ENCODE peak calls at places on chromosomes 12 and 14, in seven cellular contexts. D is pancreas, L is colonic mucosa, G is fibroblast of pulmonary artery, N is heart left ventricle, S is ovary, O is HFF-Myc. U is an unnamed sample.

GRCh38 chr14:74945852-74946658 is 9.3 kb downstream of the PGF start:
- DNase-seq in D (peak), L (peak), G (peak), N (peak), S (peak), O (no peak), U (peak)

GRCh38 chr12:154058-154457 is 59.9 kb downstream of the SLC6A12 start:
- DNase-seq in D (no peak), L (no peak), G (no peak), N (no peak), S (no peak), O (no peak), U (no peak)

GRCh38 chr14:69610859-69611263 is 535 bp upstream of the SUSD6 start:
- DNase-seq in D (peak), L (no peak), G (peak), N (no peak), S (no peak), O (no peak), U (peak)

GRCh38 chr14:21097616-21098133 is 780 bp downstream of the ZNF219 start:
- DNase-seq in D (no peak), L (peak), G (no peak), N (no peak), S (peak), O (no peak), U (no peak)

GRCh38 chr12:52352951-52353350 is 14.3 kb downstream of the KRT85 start:
- DNase-seq in D (no peak), L (no peak), G (no peak), N (no peak), S (no peak), O (no peak), U (no peak)

GRCh38 chr12:132392389-132393244 is 63.2 kb upstream of the GALNT9 start:
- DNase-seq in D (no peak), L (no peak), G (no peak), N (no peak), S (no peak), O (no peak), U (no peak)

GRCh38 chr12:121939190-121939589 is 20.8 kb downstream of the CFAP251 start:
- DNase-seq in D (no peak), L (no peak), G (no peak), N (no peak), S (no peak), O (no peak), U (no peak)

GRCh38 chr12:1791104-1791927 is 29.0 kb upstream of the LRTM2 start:
- DNase-seq in D (peak), L (peak), G (peak), N (peak), S (no peak), O (peak), U (peak)

GRCh38 chr14:62097072-62097471 is 334.9 kb downstream of the SNAPC1 start:
- DNase-seq in D (no peak), L (no peak), G (no peak), N (no peak), S (no peak), O (no peak), U (no peak)

GRCh38 chr14:54867011-54867410 is 35.6 kb downstream of the GCH1 start:
- DNase-seq in D (no peak), L (no peak), G (peak), N (no peak), S (no peak), O (no peak), U (peak)

GRCh38 chr12:80707830-80708534 is 548 bp downstream of the MYF6 start:
- DNase-seq in D (no peak), L (no peak), G (no peak), N (no peak), S (no peak), O (no peak), U (no peak)

GRCh38 chr12:126937431-126937830 is 1329.5 kb upstream of the TMEM132C start:
- DNase-seq in D (no peak), L (no peak), G (no peak), N (no peak), S (no peak), O (no peak), U (no peak)

GRCh38 chr12:46717159-46717558 is 108.6 kb downstream of the SLC38A4 start:
- DNase-seq in D (no peak), L (no peak), G (no peak), N (no peak), S (no peak), O (no peak), U (no peak)

GRCh38 chr14:20690848-20691640 is 2.5 kb downstream of the ANG start:
- DNase-seq in D (peak), L (peak), G (peak), N (peak), S (no peak), O (peak), U (peak)

GRCh38 chr12:97556201-97556824 is 93.7 kb downstream of the RMST start:
- DNase-seq in D (no peak), L (no peak), G (peak), N (peak), S (no peak), O (no peak), U (peak)

GRCh38 chr12:47107926-47108325 is 28.2 kb upstream of the AMIGO2 start:
- DNase-seq in D (no peak), L (no peak), G (no peak), N (no peak), S (no peak), O (no peak), U (no peak)

GRCh38 chr12:46358791-46359666 is 13.5 kb downstream of the SLC38A2 start:
- DNase-seq in D (no peak), L (no peak), G (peak), N (no peak), S (no peak), O (no peak), U (peak)

GRCh38 chr12:42468853-42469252 is 120.7 kb downstream of the PRICKLE1 start:
- DNase-seq in D (no peak), L (no peak), G (no peak), N (no peak), S (no peak), O (no peak), U (peak)

GRCh38 chr14:39666386-39666785 is 234.2 kb upstream of the FBXO33 start:
- DNase-seq in D (no peak), L (no peak), G (no peak), N (no peak), S (no peak), O (no peak), U (no peak)

GRCh38 chr14:62655161-62655560 is 390.1 kb downstream of the KCNH5 start:
- DNase-seq in D (no peak), L (no peak), G (peak), N (no peak), S (no peak), O (no peak), U (no peak)

GRCh38 chr14:98501335-98501734 is 770.7 kb downstream of the BCL11B start:
- DNase-seq in D (no peak), L (no peak), G (no peak), N (no peak), S (no peak), O (no peak), U (no peak)

GRCh38 chr14:85250369-85250768 is 279.6 kb upstream of the FLRT2 start:
- DNase-seq in D (peak), L (no peak), G (no peak), N (no peak), S (no peak), O (no peak), U (peak)

GRCh38 chr12:76984566-76984965 is 80.8 kb downstream of the E2F7 start:
- DNase-seq in D (no peak), L (no peak), G (no peak), N (no peak), S (no peak), O (no peak), U (no peak)

GRCh38 chr12:122499991-122500684 is 594 bp downstream of the ZCCHC8 start:
- DNase-seq in D (peak), L (peak), G (peak), N (peak), S (peak), O (no peak), U (peak)

GRCh38 chr14:61997146-61997545 is 234.9 kb downstream of the SNAPC1 start:
- DNase-seq in D (no peak), L (no peak), G (no peak), N (no peak), S (no peak), O (no peak), U (no peak)

GRCh38 chr14:67514203-67514607 is 18.9 kb upstream of the PLEKHH1 start:
- DNase-seq in D (peak), L (peak), G (no peak), N (no peak), S (peak), O (no peak), U (no peak)

GRCh38 chr12:64781374-64782029 is 22.3 kb upstream of the GNS start:
- DNase-seq in D (peak), L (peak), G (no peak), N (no peak), S (no peak), O (no peak), U (no peak)

GRCh38 chr12:79988368-79988767 is 53.5 kb upstream of the PPP1R12A start:
- DNase-seq in D (no peak), L (no peak), G (peak), N (no peak), S (no peak), O (no peak), U (peak)

GRCh38 chr12:121980211-121980891 is 41.3 kb upstream of the BCL7A start:
- DNase-seq in D (no peak), L (no peak), G (peak), N (no peak), S (no peak), O (no peak), U (peak)

GRCh38 chr14:25003537-25003936 is 46.4 kb downstream of the STXBP6 start:
- DNase-seq in D (no peak), L (no peak), G (peak), N (no peak), S (no peak), O (no peak), U (peak)

GRCh38 chr14:42113358-42114070 is 506.8 kb downstream of the LRFN5 start:
- DNase-seq in D (no peak), L (no peak), G (no peak), N (no peak), S (no peak), O (no peak), U (no peak)

GRCh38 chr12:45273717-45274271 is 57.9 kb downstream of the ANO6 start:
- DNase-seq in D (no peak), L (no peak), G (peak), N (no peak), S (no peak), O (peak), U (peak)

GRCh38 chr12:74889563-74890236 is 319.9 kb downstream of the KCNC2 start:
- DNase-seq in D (no peak), L (no peak), G (peak), N (no peak), S (no peak), O (peak), U (peak)

GRCh38 chr12:45730842-45731336 is 1.4 kb downstream of the ARID2 start:
- DNase-seq in D (no peak), L (peak), G (peak), N (no peak), S (peak), O (no peak), U (peak)

GRCh38 chr14:59186316-59186715 is 2.2 kb upstream of the DAAM1 start:
- DNase-seq in D (no peak), L (no peak), G (no peak), N (no peak), S (no peak), O (no peak), U (no peak)

GRCh38 chr12:110640275-110641025 is 26.5 kb downstream of the TCTN1 start:
- DNase-seq in D (no peak), L (no peak), G (no peak), N (peak), S (no peak), O (no peak), U (no peak)

GRCh38 chr14:20632831-20633771 is 8.4 kb downstream of the OR6S1 start:
- DNase-seq in D (peak), L (peak), G (peak), N (no peak), S (peak), O (peak), U (peak)

GRCh38 chr12:98424726-98425401 is 90.5 kb upstream of the TMPO start:
- DNase-seq in D (peak), L (peak), G (peak), N (peak), S (peak), O (peak), U (peak)

GRCh38 chr14:95155044-95155443 is 2.3 kb downstream of the DICER1 start:
- DNase-seq in D (no peak), L (no peak), G (no peak), N (no peak), S (no peak), O (no peak), U (no peak)

GRCh38 chr14:95157195-95157986 is at the start of gene DICER1:
- DNase-seq in D (peak), L (peak), G (peak), N (peak), S (peak), O (peak), U (peak)

GRCh38 chr14:95156153-95156764 is 1.1 kb downstream of the DICER1 start:
- DNase-seq in D (no peak), L (peak), G (peak), N (no peak), S (no peak), O (no peak), U (peak)

GRCh38 chr14:95156765-95157194 is 549 bp downstream of the DICER1 start:
- DNase-seq in D (peak), L (no peak), G (no peak), N (peak), S (peak), O (no peak), U (peak)

GRCh38 chr14:95157987-95158712 is 821 bp upstream of the DICER1 start:
- DNase-seq in D (no peak), L (no peak), G (no peak), N (no peak), S (no peak), O (no peak), U (no peak)
- TF ChIP-seq CTCF in D (no peak), L (no peak), G (no peak), N (no peak), S (no peak), O (no peak), U (no peak)

GRCh38 chr12:3202734-3203446 is 125.7 kb downstream of the TSPAN9 start:
- DNase-seq in D (peak), L (peak), G (peak), N (peak), S (peak), O (no peak), U (peak)

GRCh38 chr12:3200779-3201738 is 123.9 kb downstream of the TSPAN9 start:
- DNase-seq in D (no peak), L (no peak), G (no peak), N (no peak), S (no peak), O (no peak), U (peak)

GRCh38 chr12:3201741-3202500 is 124.7 kb downstream of the TSPAN9 start:
- DNase-seq in D (no peak), L (no peak), G (no peak), N (peak), S (no peak), O (no peak), U (no peak)

GRCh38 chr12:3199551-3200031 is 122.4 kb downstream of the TSPAN9 start:
- DNase-seq in D (no peak), L (no peak), G (peak), N (no peak), S (peak), O (no peak), U (peak)

GRCh38 chr12:3200032-3200617 is 122.9 kb downstream of the TSPAN9 start:
- DNase-seq in D (peak), L (peak), G (peak), N (peak), S (peak), O (no peak), U (peak)
- H3K4me3 ChIP-seq in D (peak), L (peak), G (peak), N (peak), S (peak), O (peak), U (peak)

DNA sequence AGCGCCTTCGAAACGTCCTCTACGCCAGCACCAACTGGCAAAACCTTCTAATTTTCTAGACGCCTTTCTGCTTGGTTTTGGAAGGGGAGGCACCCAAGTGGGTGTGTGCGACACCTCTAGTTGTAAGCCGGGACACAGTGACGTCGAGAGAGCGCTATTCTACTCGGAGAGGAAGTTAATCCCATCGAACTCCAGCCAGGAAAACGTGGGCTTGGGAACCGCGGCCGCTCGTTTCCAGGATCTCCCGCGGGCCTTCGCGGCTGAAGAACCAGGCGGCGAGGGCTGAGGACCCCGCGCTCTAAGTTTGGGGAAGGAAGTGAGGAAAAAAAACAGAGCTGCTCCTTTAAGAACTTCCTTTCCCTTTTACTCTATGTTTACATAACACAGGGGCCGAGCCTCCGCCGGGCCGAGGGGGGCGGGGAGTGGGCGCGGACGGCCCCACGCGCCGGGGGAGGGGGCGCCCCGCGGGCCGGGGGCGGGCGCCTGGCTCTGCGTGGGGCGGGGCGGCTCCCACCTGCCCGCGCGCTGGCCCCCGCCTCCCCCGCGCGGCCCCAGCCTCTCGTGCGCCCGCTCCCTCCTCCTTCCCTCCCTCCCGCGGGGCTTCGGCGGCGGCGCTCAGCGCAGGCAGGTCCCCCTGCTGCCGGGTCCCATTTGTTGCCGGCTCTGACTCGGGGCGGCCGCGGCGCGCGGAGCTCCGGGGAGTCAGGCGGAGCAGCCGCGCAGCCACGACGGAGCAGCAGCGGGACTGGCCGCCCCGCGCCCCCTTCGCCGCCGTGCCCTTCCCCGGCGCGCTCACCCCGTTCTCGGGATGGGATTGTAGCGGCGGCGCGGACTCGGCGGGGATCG is at the start of gene PELI2:
- DNase-seq in D (peak), L (peak), G (peak), N (peak), S (peak), O (no peak), U (peak)
- TF ChIP-seq CTCF in D (no peak), L (no peak), G (no peak), N (peak), S (no peak), O (no peak), U (peak)

GRCh38 chr12:120368789-120369475 is at the start of gene MSI1:
- DNase-seq in D (no peak), L (no peak), G (no peak), N (no peak), S (no peak), O (no peak), U (no peak)

GRCh38 chr12:120366341-120366705 is 2.6 kb downstream of the MSI1 start:
- DNase-seq in D (no peak), L (peak), G (no peak), N (no peak), S (no peak), O (no peak), U (no peak)

GRCh38 chr12:120367924-120368788 is 808 bp downstream of the MSI1 start:
- DNase-seq in D (no peak), L (no peak), G (no peak), N (no peak), S (no peak), O (no peak), U (no peak)

GRCh38 chr12:120366884-120367251 is 2.1 kb downstream of the MSI1 start:
- DNase-seq in D (no peak), L (no peak), G (no peak), N (no peak), S (no peak), O (no peak), U (no peak)

GRCh38 chr12:120367252-120367923 is 1.6 kb downstream of the MSI1 start:
- DNase-seq in D (peak), L (peak), G (no peak), N (no peak), S (no peak), O (no peak), U (peak)
- H3K4me3 ChIP-seq in D (peak), L (no peak), G (no peak), N (no peak), S (no peak), O (no peak), U (no peak)

GRCh38 chr14:88792572-88793258 is at the start of gene EML5:
- DNase-seq in D (peak), L (peak), G (peak), N (peak), S (peak), O (peak), U (peak)
- TF ChIP-seq CTCF in D (no peak), L (peak), G (peak), N (peak), S (no peak), O (peak), U (peak)

GRCh38 chr12:101707131-101707782 is 9.8 kb downstream of the CHPT1 start:
- DNase-seq in D (no peak), L (no peak), G (peak), N (no peak), S (no peak), O (no peak), U (peak)

GRCh38 chr12:101713930-101714329 is 16.5 kb downstream of the CHPT1 start:
- DNase-seq in D (no peak), L (no peak), G (no peak), N (no peak), S (no peak), O (no peak), U (no peak)

GRCh38 chr12:101715045-101715444 is 17.6 kb downstream of the CHPT1 start:
- DNase-seq in D (no peak), L (no peak), G (no peak), N (no peak), S (no peak), O (no peak), U (no peak)

GRCh38 chr12:101710289-101710688 is 12.8 kb downstream of the CHPT1 start:
- DNase-seq in D (no peak), L (no peak), G (no peak), N (no peak), S (no peak), O (no peak), U (no peak)

DNA sequence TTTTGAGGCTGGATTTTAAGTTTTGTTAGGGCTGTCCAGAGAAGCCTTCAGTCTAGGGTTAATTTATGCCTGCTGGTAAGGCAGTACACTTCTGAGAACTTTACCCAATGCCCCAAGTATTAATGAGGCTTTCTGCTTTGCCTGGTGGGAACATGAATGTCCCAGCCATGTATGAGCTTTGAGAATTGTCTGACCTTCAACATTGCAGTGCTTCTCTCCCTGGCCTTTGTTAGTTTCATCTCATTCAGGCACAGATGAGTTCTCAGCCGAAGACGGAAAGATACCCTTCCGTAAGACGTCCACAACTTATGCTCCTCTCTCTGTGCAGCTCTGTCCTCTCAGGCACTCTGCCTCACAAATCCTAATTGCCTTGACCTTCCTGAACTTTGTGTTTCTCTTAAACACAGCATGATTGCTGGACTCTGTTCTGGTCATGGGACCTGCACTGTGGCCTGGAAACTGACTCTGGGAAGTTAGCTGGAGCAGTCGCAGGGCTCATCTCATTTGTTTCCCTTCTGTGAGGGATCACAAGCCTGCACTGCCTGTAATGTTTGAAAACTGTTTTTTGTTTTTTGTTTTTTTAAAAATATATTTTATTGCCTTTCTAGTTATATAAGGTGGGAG is 15.7 kb downstream of the CHPT1 start:
- DNase-seq in D (no peak), L (peak), G (no peak), N (peak), S (peak), O (no peak), U (peak)
- H3K4me3 ChIP-seq in D (no peak), L (no peak), G (no peak), N (no peak), S (no peak), O (no peak), U (no peak)

GRCh38 chr12:6963016-6963731 is 7.3 kb downstream of the PHB2 start:
- DNase-seq in D (peak), L (peak), G (no peak), N (no peak), S (no peak), O (no peak), U (no peak)
- TF ChIP-seq CTCF in D (no peak), L (no peak), G (no peak), N (no peak), S (no peak), O (no peak), U (no peak)

GRCh38 chr12:124910561-124911478 is 3.6 kb downstream of the UBC start:
- DNase-seq in D (no peak), L (peak), G (peak), N (no peak), S (no peak), O (no peak), U (peak)
- H3K4me3 ChIP-seq in D (peak), L (peak), G (peak), N (no peak), S (peak), O (peak), U (peak)

U was measured in choroid plexus epithelial cell.